ENCODE peak calls at places on chromosomes 7 and 10, in four cellular contexts. K is fibroblast of lung, F is heart right ventricle, H is ovary. I is an unnamed sample.

GRCh38 chr10:68385740-68386139 is 21.3 kb downstream of the RUFY2 start:
- DNase-seq in K (no peak), F (no peak), H (no peak), I (no peak)

GRCh38 chr7:132656846-132657776 is 80.8 kb upstream of the PLXNA4 start:
- DNase-seq in K (no peak), F (no peak), H (no peak), I (no peak)

GRCh38 chr10:49263591-49263990 is 35.4 kb upstream of the C10orf71 start:
- DNase-seq in K (no peak), F (no peak), H (no peak), I (no peak)

GRCh38 chr10:62817120-62817762 is 1.1 kb upstream of the EGR2 start:
- DNase-seq in K (peak; percentile 58), F (peak; percentile 51), H (peak; percentile 65), I (peak; percentile 56)

GRCh38 chr10:114806572-114807391 is 14.8 kb upstream of the FHIP2A start:
- DNase-seq in K (no peak), F (no peak), H (no peak), I (no peak)

GRCh38 chr10:103659674-103660363 is 166.3 kb downstream of the NEURL1 start:
- DNase-seq in K (peak; percentile 89), F (peak; percentile 49), H (peak; percentile 71), I (peak; percentile 58)

GRCh38 chr7:103821105-103821504 is 168.4 kb downstream of the RELN start:
- DNase-seq in K (no peak), F (no peak), H (no peak), I (no peak)

GRCh38 chr7:101235050-101235449 is 2.6 kb downstream of the CLDN15 start:
- DNase-seq in K (no peak), F (no peak), H (no peak), I (no peak)

GRCh38 chr10:1653321-1653720 is 84.0 kb downstream of the ADARB2 start:
- DNase-seq in K (no peak), F (no peak), H (no peak), I (no peak)

GRCh38 chr7:139543801-139544603 is 20.5 kb downstream of the CLEC2L start:
- DNase-seq in K (no peak), F (no peak), H (no peak), I (no peak)

GRCh38 chr10:98138031-98138430 is 3.6 kb downstream of the R3HCC1L start:
- DNase-seq in K (no peak), F (no peak), H (no peak), I (no peak)

GRCh38 chr10:98135222-98135899 is 904 bp downstream of the R3HCC1L start:
- DNase-seq in K (no peak), F (no peak), H (no peak), I (no peak)

GRCh38 chr10:98131615-98132014 is 2.8 kb upstream of the R3HCC1L start:
- DNase-seq in K (no peak), F (no peak), H (no peak), I (no peak)

GRCh38 chr10:98134431-98135221 is at the start of gene R3HCC1L:
- DNase-seq in K (peak; percentile 79), F (peak; percentile 94), H (peak; percentile 89), I (peak; percentile 91)

GRCh38 chr10:98134117-98134430 is 383 bp upstream of the R3HCC1L start:
- DNase-seq in K (peak; percentile 6), F (no peak), H (no peak), I (no peak)
- H3K27ac ChIP-seq in K (no peak overlapping the region), F (peak overlapping the region; percentile 97), H (no peak overlapping the region), I (no peak overlapping the region)

DNA sequence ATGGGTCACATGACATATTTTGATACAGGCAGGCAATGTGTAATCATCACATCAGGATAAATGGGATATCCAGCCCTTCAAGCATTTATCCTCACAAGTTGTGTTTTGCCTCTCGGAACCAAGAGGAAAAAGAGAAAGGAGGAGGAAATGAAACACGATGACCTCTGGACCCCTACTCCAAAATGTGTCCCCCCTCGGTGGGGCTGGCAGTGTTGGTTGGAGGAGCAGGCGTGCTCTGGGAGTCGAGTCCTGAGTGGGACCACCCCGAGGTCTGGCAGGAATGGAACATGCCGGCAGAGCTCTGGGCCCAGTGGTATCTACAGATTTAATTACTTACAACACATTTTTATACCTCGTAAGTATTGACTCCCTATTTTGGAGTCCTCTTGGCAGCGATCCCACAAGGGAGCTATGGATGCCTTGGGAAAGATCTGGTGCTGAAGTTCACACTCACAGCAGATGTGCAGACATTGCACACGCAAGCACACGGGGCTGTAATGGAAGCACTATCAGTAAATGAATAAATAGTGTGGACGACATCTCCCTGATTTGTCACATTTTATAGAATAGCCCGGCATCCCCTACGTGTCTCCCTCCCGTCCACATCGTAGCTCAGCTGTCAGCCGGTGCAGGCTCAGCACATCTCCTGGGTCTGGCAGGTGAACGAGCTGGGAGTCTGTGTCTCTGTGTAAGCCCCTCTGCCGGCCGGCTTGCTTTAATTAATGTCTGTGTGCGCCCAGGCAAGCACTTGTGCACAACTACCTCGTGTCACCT is 603.0 kb downstream of the LRMDA start:
- DNase-seq in K (no peak), F (no peak), H (peak; percentile 37), I (no peak)
- H3K27ac ChIP-seq in K (no peak overlapping the region), F (no peak overlapping the region), H (no peak overlapping the region), I (no peak overlapping the region)

GRCh38 chr7:116226664-116227063 is 16.3 kb downstream of the TES start:
- DNase-seq in K (no peak), F (no peak), H (no peak), I (no peak)
- H3K27ac ChIP-seq in K (peak overlapping the region; percentile 14), F (no peak overlapping the region), H (no peak overlapping the region), I (no peak overlapping the region)

GRCh38 chr10:95262763-95263518 is 27.9 kb downstream of the PDLIM1 start:
- DNase-seq in K (no peak), F (no peak), H (no peak), I (no peak)

GRCh38 chr10:95263864-95264226 is 27.0 kb downstream of the PDLIM1 start:
- DNase-seq in K (no peak), F (no peak), H (no peak), I (no peak)

GRCh38 chr10:95261926-95262325 is 28.9 kb downstream of the PDLIM1 start:
- DNase-seq in K (no peak), F (no peak), H (no peak), I (no peak)

GRCh38 chr10:95260397-95260881 is 30.4 kb downstream of the PDLIM1 start:
- DNase-seq in K (peak; percentile 96), F (no peak), H (no peak), I (no peak)

DNA sequence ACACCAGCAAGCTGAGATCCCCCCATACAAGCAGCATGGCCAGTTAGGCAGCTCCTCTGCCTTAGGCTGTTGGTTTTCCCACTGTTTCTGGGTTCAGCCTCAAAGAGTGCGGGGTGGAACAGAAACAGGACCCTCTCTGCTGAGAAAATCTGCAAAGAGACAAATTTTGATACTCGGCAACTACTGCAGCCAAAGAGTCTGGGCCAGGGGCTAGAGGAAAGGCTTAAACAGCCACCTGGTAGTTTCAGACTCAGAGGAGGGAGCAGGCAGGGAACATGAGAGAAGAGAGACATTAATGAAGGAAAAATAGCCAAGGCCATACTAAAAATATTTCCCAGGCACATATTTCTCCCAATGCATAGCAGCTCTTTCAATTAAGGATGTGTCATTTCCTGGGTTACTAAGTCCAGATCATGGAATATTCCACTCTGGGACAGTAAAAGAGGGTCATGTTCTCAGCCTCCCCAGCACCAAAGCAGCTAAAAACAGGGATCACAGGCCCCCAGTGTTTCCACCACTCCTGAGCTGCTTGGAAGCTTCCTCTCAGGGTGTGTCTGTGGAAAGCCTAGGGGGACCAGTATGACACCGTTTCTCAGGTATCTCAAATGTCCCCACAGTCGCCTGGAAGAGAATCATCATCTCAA is 29.8 kb downstream of the PDLIM1 start:
- DNase-seq in K (peak; percentile 84), F (no peak), H (no peak), I (no peak)
- H3K27ac ChIP-seq in K (peak overlapping the region; percentile 76), F (peak overlapping the region; percentile 79), H (no peak overlapping the region), I (no peak overlapping the region)

GRCh38 chr7:77800158-77800557 is 1.6 kb downstream of the PHTF2 start:
- DNase-seq in K (peak; percentile 78), F (no peak), H (no peak), I (no peak)
- H3K27ac ChIP-seq in K (no peak overlapping the region), F (no peak overlapping the region), H (no peak overlapping the region), I (no peak overlapping the region)

GRCh38 chr10:125155101-125155500 is 5.3 kb downstream of the CTBP2 start:
- DNase-seq in K (peak; percentile 50), F (no peak), H (no peak), I (no peak)
- H3K27ac ChIP-seq in K (peak overlapping the region; percentile 73), F (peak overlapping the region; percentile 69), H (peak overlapping the region; percentile 32), I (no peak overlapping the region)